ENCODE peak calls at places on chromosomes 1 and 21, in ten cellular contexts. V is ovary, B is adrenal gland, G is A549, K is body of pancreas, O is upper lobe of left lung, N is IMR-90, L is heart left ventricle, W is HCT116, X is sigmoid colon. A is an unnamed sample.

GRCh38 chr1:39960461-39960958 is 5.6 kb downstream of the MFSD2A start:
- DNase-seq in V (no peak), B (peak), G (no peak), K (peak), O (peak), N (no peak), L (peak), W (no peak), X (no peak), A (peak)

GRCh38 chr1:9459784-9460407 is 79.4 kb upstream of the SLC25A33 start:
- DNase-seq in V (no peak), B (no peak), G (no peak), K (no peak), O (no peak), N (no peak), L (no peak), W (no peak), X (no peak), A (no peak)

GRCh38 chr1:24364975-24365678 is 46.0 kb downstream of the GRHL3 start:
- DNase-seq in V (no peak), B (peak), G (peak), K (peak), O (no peak), N (peak), L (no peak), W (peak), X (peak), A (no peak)

GRCh38 chr1:79988401-79988800 is 981.9 kb upstream of the ADGRL4 start:
- DNase-seq in V (no peak), B (no peak), G (no peak), K (no peak), O (no peak), N (no peak), L (no peak), W (no peak), X (no peak), A (no peak)

GRCh38 chr1:218425647-218426342 is 80.7 kb downstream of the TGFB2 start:
- DNase-seq in V (no peak), B (no peak), G (peak), K (no peak), O (no peak), N (peak), L (no peak), W (no peak), X (no peak), A (no peak)

GRCh38 chr1:226638608-226639007 is 90.0 kb downstream of the STUM start:
- DNase-seq in V (peak), B (no peak), G (no peak), K (no peak), O (peak), N (no peak), L (no peak), W (no peak), X (peak), A (no peak)

GRCh38 chr1:204295666-204296065 is 64.1 kb downstream of the PLEKHA6 start:
- DNase-seq in V (peak), B (no peak), G (no peak), K (no peak), O (no peak), N (no peak), L (no peak), W (no peak), X (no peak), A (peak)

GRCh38 chr1:118716775-118717174 is 271.4 kb downstream of the TBX15 start:
- DNase-seq in V (no peak), B (no peak), G (no peak), K (peak), O (no peak), N (no peak), L (no peak), W (no peak), X (no peak), A (no peak)

GRCh38 chr1:12556368-12556930 is 61.6 kb downstream of the DHRS3 start:
- DNase-seq in V (peak), B (peak), G (no peak), K (peak), O (peak), N (peak), L (no peak), W (no peak), X (peak), A (no peak)

GRCh38 chr21:40615503-40616376 is 231.2 kb downstream of the DSCAM start:
- DNase-seq in V (no peak), B (no peak), G (no peak), K (no peak), O (no peak), N (no peak), L (no peak), W (no peak), X (no peak), A (no peak)

GRCh38 chr1:10494754-10495474 is 20.2 kb downstream of the PEX14 start:
- DNase-seq in V (peak), B (peak), G (peak), K (peak), O (peak), N (peak), L (peak), W (no peak), X (peak), A (peak)

GRCh38 chr1:205450448-205450847 is 5.4 kb downstream of the BLACAT1 start:
- DNase-seq in V (no peak), B (no peak), G (no peak), K (no peak), O (no peak), N (no peak), L (no peak), W (peak), X (no peak), A (no peak)

GRCh38 chr1:103517380-103518047 is 8.0 kb upstream of the RNPC3 start:
- DNase-seq in V (no peak), B (no peak), G (no peak), K (no peak), O (no peak), N (peak), L (no peak), W (no peak), X (no peak), A (no peak)

GRCh38 chr1:108560143-108560429 is 186 bp downstream of the EEIG2 start:
- DNase-seq in V (no peak), B (no peak), G (peak), K (no peak), O (no peak), N (no peak), L (no peak), W (no peak), X (no peak), A (no peak)

GRCh38 chr1:29052100-29052499 is 71.6 kb downstream of the TMEM200B start:
- DNase-seq in V (no peak), B (no peak), G (no peak), K (no peak), O (no peak), N (no peak), L (no peak), W (no peak), X (no peak), A (no peak)

GRCh38 chr1:26546375-26546774 is 16.8 kb downstream of the RPS6KA1 start:
- DNase-seq in V (no peak), B (peak), G (no peak), K (no peak), O (peak), N (no peak), L (no peak), W (no peak), X (no peak), A (no peak)

GRCh38 chr1:38071530-38072266 is 25.1 kb upstream of the POU3F1 start:
- DNase-seq in V (no peak), B (peak), G (peak), K (no peak), O (no peak), N (peak), L (no peak), W (no peak), X (no peak), A (no peak)

GRCh38 chr1:89149229-89149628 is 23.3 kb upstream of the GBP2 start:
- DNase-seq in V (peak), B (peak), G (no peak), K (peak), O (no peak), N (peak), L (no peak), W (no peak), X (peak), A (no peak)

GRCh38 chr1:79920970-79921669 is 914.6 kb upstream of the ADGRL4 start:
- DNase-seq in V (no peak), B (no peak), G (no peak), K (no peak), O (no peak), N (no peak), L (no peak), W (no peak), X (no peak), A (no peak)

GRCh38 chr21:45029968-45030636 is 44.3 kb upstream of the ADARB1 start:
- DNase-seq in V (no peak), B (no peak), G (no peak), K (no peak), O (no peak), N (no peak), L (no peak), W (no peak), X (no peak), A (no peak)

GRCh38 chr1:211279340-211279739 is 20.2 kb downstream of the RCOR3 start:
- DNase-seq in V (no peak), B (no peak), G (no peak), K (no peak), O (no peak), N (no peak), L (no peak), W (no peak), X (no peak), A (no peak)

GRCh38 chr1:217747156-217747769 is 116.1 kb downstream of the SPATA17 start:
- DNase-seq in V (no peak), B (no peak), G (peak), K (no peak), O (no peak), N (peak), L (no peak), W (peak), X (no peak), A (no peak)

GRCh38 chr1:78619446-78619802 is 824 bp upstream of the IFI44L start:
- DNase-seq in V (no peak), B (peak), G (no peak), K (no peak), O (no peak), N (no peak), L (no peak), W (no peak), X (no peak), A (no peak)

GRCh38 chr1:78619803-78620579 is at the start of gene IFI44L:
- DNase-seq in V (peak), B (peak), G (no peak), K (peak), O (no peak), N (peak), L (peak), W (no peak), X (no peak), A (peak)

GRCh38 chr1:78624035-78624434 is 3.8 kb downstream of the IFI44L start:
- DNase-seq in V (no peak), B (no peak), G (no peak), K (no peak), O (no peak), N (no peak), L (no peak), W (no peak), X (no peak), A (no peak)

GRCh38 chr1:78619029-78619428 is 1.2 kb upstream of the IFI44L start:
- DNase-seq in V (no peak), B (no peak), G (no peak), K (no peak), O (no peak), N (no peak), L (no peak), W (no peak), X (no peak), A (no peak)

GRCh38 chr1:78622548-78622947 is 2.3 kb downstream of the IFI44L start:
- DNase-seq in V (no peak), B (no peak), G (no peak), K (no peak), O (no peak), N (no peak), L (no peak), W (no peak), X (no peak), A (no peak)
- TF ChIP-seq POLR2A in V (no peak), B (no peak), G (no peak), K (no peak), O (no peak), N (no peak), L (no peak), W (no peak), X (no peak), A (no peak)

GRCh38 chr1:238123201-238123600 is 232.5 kb upstream of the ZP4 start:
- DNase-seq in V (no peak), B (no peak), G (no peak), K (no peak), O (no peak), N (no peak), L (no peak), W (no peak), X (no peak), A (no peak)
- TF ChIP-seq CTCF in V (no peak), B (no peak), G (no peak), K (no peak), O (no peak), N (no peak), L (no peak), W (no peak), X (no peak), A (no peak)

DNA sequence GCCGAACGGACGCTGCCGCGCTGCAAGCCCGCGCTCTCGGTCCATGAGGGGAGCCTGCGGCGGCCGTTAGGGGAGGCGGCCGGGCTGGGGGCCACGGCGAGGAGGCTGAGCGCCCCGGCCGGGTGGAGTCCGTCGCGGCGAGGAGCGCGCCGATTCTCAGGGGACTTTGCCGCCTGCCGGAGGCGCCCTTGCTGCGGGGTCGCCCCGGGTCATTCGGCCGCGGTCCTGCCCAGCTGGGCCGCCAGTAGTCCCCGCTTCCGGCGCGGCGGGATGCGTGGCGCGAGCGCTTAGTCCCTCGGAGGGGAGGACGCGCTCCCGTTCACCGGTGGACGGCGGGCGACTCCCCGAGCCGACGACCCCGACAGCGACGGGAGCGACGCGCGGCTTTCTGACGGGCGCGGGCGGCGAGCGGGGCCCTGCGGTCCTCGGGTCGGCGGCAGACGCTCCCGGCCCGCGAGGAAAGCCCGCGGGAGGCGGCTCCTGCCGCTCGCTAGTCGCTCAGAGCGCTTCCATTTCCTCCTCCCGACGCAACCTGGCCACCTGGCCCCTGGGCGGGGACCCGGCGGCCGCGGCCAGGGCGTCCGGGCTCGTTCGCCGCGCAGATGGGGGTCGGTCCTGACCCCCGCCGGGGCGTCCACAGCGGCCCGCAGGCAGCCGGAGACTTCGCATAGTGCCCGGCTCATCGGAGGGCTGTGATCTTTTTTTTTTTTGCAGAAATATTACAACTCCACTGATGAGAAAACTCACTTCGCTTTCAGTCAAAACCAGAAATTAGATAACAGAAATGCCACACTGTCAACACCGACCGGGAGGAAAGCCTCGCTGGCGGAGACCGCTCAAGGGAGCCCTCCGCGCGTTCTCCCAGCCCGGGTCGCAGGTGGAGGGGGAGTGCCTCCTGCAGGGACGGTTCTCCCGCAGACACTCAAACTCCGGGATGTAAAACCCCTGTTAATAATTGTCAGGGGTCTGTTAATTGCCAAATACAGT is 640 bp upstream of the ZBTB21 start:
- DNase-seq in V (no peak), B (peak), G (peak), K (peak), O (peak), N (no peak), L (no peak), W (no peak), X (no peak), A (no peak)
- TF ChIP-seq POLR2A in V (no peak), B (peak), G (peak), K (peak), O (peak), N (peak), L (no peak), W (peak), X (no peak), A (no peak)

GRCh38 chr1:234292548-234292947 is 80.7 kb upstream of the COA6 start:
- DNase-seq in V (no peak), B (no peak), G (no peak), K (no peak), O (no peak), N (no peak), L (no peak), W (no peak), X (no peak), A (no peak)

GRCh38 chr1:234295039-234295438 is 78.2 kb upstream of the COA6 start:
- DNase-seq in V (no peak), B (no peak), G (no peak), K (no peak), O (no peak), N (no peak), L (no peak), W (no peak), X (no peak), A (no peak)

GRCh38 chr1:234296481-234296880 is 76.8 kb upstream of the COA6 start:
- DNase-seq in V (no peak), B (no peak), G (no peak), K (no peak), O (no peak), N (no peak), L (no peak), W (no peak), X (no peak), A (no peak)

GRCh38 chr1:234295626-234296025 is 77.6 kb upstream of the COA6 start:
- DNase-seq in V (no peak), B (no peak), G (no peak), K (no peak), O (no peak), N (no peak), L (no peak), W (no peak), X (no peak), A (no peak)

DNA sequence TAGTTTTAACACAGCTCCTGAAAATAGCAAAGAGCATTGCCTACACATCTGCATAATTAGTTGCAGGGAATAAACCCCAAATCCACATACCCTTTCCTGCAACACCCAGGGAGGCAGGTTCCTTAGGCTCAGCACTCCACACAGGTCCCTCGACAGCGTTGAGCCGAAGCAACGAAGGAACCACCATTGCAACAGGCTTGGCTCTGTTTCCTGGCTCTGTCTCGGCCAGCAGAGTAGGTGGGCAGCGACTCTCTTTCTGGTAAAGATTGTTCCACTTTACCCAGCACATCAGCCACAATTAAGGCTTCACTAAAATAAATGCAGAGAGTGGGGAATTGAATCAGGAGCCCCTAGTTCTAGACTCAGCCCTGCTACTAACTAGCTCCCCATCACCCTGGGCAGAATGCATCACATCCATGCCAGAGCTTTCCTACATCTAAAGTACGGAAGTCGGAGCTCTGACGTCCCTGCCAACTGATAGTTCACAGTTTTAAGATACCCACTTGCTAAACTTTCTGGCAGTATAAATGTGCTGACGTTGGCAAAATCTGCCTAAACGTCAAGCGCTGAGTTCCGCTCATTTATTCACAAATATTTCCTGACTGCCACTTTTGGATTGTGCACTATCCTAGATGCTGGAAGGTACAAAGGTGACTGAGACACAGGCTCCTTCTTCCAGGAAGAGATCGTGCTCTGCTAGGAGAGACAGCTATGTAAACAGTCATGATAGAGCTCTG is 79.0 kb upstream of the COA6 start:
- DNase-seq in V (no peak), B (no peak), G (no peak), K (no peak), O (no peak), N (no peak), L (no peak), W (no peak), X (no peak), A (no peak)
- TF ChIP-seq CTCF in V (no peak), B (no peak), G (no peak), K (no peak), O (no peak), N (no peak), L (no peak), W (no peak), X (no peak), A (no peak)

A was measured in stomach.